ENCODE peak calls at places on chromosomes 2 and 18, in five cellular contexts. V is lower lobe of right lung, M is HepG2, I is breast epithelium, Y is upper lobe of right lung. U is an unnamed sample. For H3K4me1, the result is how much of the 10 kb centered on the place peaks cover.

GRCh38 chr18:13243363-13243762 is 24.8 kb downstream of the LDLRAD4 start:
- DNase-seq in I (peak), Y (peak), M (no peak), V (no peak), U (no peak)

GRCh38 chr2:45812039-45812500 is 160.6 kb downstream of the PRKCE start:
- DNase-seq in Y (no peak), M (no peak), I (no peak), V (no peak), U (no peak)

GRCh38 chr2:74525717-74526648 is at the start of gene DQX1:
- DNase-seq in V (no peak), M (peak), Y (no peak), I (no peak), U (peak)

GRCh38 chr2:224646242-224646846 is 61.2 kb upstream of the CUL3 start:
- DNase-seq in V (no peak), M (peak), Y (no peak), I (no peak), U (no peak)

GRCh38 chr2:221370076-221370941 is 201.8 kb downstream of the EPHA4 start:
- DNase-seq in V (no peak), I (no peak), Y (no peak), M (no peak), U (no peak)

GRCh38 chr2:178819147-178819875 is 12.1 kb upstream of the TTN start:
- DNase-seq in M (no peak), I (no peak), Y (no peak), V (no peak), U (no peak)

GRCh38 chr2:142572749-142573148 is 304.7 kb upstream of the KYNU start:
- DNase-seq in M (no peak), Y (no peak), I (no peak), V (no peak), U (no peak)

GRCh38 chr2:183034806-183035205 is 3.5 kb downstream of the NCKAP1 start:
- DNase-seq in V (no peak), M (no peak), I (no peak), Y (no peak), U (no peak)

GRCh38 chr2:145595296-145595695 is 1075.4 kb upstream of the ZEB2 start:
- DNase-seq in M (no peak), I (no peak), Y (no peak), V (no peak), U (no peak)

GRCh38 chr2:105937498-105937897 is 192.8 kb downstream of the NCK2 start:
- DNase-seq in Y (no peak), I (no peak), V (no peak), M (peak), U (no peak)

GRCh38 chr18:54981076-54981475 is 21.8 kb upstream of the CCDC68 start:
- DNase-seq in Y (no peak), I (no peak), M (no peak), V (no peak), U (no peak)

GRCh38 chr18:11946756-11947155 is 34.6 kb upstream of the IMPA2 start:
- DNase-seq in Y (no peak), V (no peak), I (no peak), M (no peak), U (no peak)

GRCh38 chr2:174614261-174614660 is 16.7 kb upstream of the WIPF1 start:
- DNase-seq in I (no peak), V (no peak), M (no peak), Y (no peak), U (no peak)

GRCh38 chr2:75570024-75570947 is 9.5 kb upstream of the EVA1A start:
- DNase-seq in I (no peak), M (no peak), Y (no peak), V (no peak), U (no peak)

GRCh38 chr2:239200646-239201530 is 199.9 kb downstream of the HDAC4 start:
- DNase-seq in I (peak), V (no peak), M (no peak), Y (peak), U (no peak)

GRCh38 chr2:170715062-170715931 is at the start of gene SP5:
- DNase-seq in I (peak), Y (peak), M (peak), V (peak), U (peak)

GRCh38 chr2:217683096-217683870 is 319.5 kb downstream of the TNS1 start:
- DNase-seq in Y (no peak), I (no peak), M (no peak), V (no peak), U (no peak)

GRCh38 chr2:217685255-217685605 is 317.6 kb downstream of the TNS1 start:
- DNase-seq in M (peak), I (peak), Y (peak), V (peak), U (no peak)

GRCh38 chr2:217688494-217688893 is 314.3 kb downstream of the TNS1 start:
- DNase-seq in V (no peak), I (no peak), M (no peak), Y (no peak), U (no peak)

GRCh38 chr2:217687771-217688170 is 315.0 kb downstream of the TNS1 start:
- DNase-seq in I (no peak), V (no peak), M (no peak), Y (no peak), U (no peak)

DNA sequence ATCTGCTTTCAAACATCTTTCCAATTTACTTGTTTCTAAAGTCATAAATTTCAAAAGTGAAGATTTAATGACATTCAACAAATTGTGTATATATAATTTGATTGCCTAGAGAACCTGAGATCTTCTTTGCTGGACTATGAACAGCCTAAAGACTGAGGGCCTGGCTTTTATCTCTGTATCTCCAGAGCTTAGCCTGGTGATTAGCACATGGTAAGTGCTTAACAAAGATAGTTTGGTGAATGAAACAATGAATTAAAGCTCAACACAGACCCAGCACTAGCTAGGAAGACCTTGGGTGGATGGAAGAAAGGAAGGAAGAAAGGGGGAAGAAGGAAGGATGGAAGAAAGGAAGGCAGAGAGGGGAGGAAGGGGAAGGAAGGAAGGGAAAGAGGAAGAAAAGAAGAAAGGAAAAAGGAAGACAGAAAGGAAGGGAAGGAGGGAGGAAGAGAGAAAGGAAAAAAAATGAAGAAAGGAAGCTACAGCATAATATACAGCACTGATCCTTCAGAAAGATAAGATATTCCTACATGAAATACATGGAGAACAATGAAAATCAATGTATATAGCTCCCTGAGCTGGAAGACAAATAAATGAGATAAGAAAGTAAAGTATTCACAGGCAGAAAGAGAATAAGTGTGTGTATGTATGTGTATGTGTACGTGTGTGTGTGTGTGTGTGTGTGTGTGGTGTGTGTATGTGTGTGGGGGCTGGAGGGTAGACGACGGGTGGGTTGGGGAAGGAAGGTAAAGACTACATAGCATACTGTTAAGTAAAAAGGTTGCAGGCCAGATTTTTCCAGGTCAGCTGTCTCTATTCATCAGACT is 318.2 kb downstream of the TNS1 start:
- DNase-seq in Y (no peak), M (no peak), V (no peak), I (no peak), U (no peak)
- H3K27ac ChIP-seq in Y (no peak), M (no peak), V (no peak), I (peak), U (no peak)

DNA sequence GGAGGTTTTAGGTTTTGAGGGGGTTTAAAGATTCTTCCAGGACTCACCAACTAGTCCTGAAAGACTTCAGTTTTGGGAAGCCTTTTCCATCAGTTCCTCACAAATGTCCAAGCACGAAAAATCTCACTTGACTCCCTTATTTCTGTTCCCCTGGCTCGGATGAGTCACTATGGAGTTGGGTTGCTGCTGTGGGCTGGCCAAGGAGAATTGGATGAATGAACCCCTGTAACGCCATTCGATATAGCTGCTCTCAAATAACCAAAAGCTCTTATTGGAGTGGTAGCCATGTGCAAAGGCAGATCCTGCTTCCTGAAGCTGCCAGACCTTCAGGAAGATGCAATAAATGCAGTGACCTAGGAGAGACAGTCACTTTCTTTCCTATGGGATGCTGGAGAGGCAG is 417.0 kb downstream of the ZNF521 start:
- DNase-seq in Y (no peak), V (no peak), I (no peak), M (no peak), U (no peak)
- H3K4me1 ChIP-seq in Y (under half), V (under half), I (under half), M (under half), U (under half)

DNA sequence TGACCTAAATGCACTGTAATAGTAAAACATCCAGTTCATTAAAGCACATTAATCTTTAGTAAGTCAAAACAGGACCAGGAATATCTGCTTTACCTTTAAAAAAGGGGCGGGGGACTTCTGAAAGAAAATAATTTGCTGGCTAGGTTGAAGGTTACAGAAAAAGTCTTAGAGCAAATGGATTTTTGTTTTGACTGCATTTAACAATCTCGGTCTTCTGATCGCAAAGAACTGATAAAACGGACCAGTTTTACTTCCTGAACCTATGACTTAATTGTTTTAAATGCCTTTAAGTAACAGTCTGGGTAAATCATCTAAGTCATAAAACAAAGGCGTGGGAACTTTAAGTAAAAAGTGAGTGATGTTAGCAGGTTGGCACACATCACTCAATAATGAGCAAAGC is 783 bp downstream of the BUB1 start:
- DNase-seq in I (no peak), Y (no peak), V (no peak), M (no peak), U (peak)
- H3K4me3 ChIP-seq in I (no peak), Y (no peak), V (no peak), M (peak), U (no peak)

GRCh38 chr2:68819556-68819955 is 51.6 kb downstream of the BMP10 start:
- DNase-seq in I (no peak), M (no peak), V (no peak), Y (no peak), U (no peak)
- H3K27ac ChIP-seq in I (no peak), M (no peak), V (no peak), Y (no peak), U (no peak)

GRCh38 chr2:88187038-88187676 is 17.0 kb downstream of the THNSL2 start:
- DNase-seq in M (peak), I (no peak), V (no peak), Y (no peak), U (peak)
- H3K4me1 ChIP-seq in M (under half), I (under half), V (under half), Y (under half), U (under half)

GRCh38 chr2:127362486-127362885 is 25.3 kb downstream of the MAP3K2 start:
- DNase-seq in I (no peak), V (no peak), Y (no peak), M (no peak), U (no peak)
- H3K4me3 ChIP-seq in I (no peak), V (no peak), Y (no peak), M (no peak), U (no peak)

DNA sequence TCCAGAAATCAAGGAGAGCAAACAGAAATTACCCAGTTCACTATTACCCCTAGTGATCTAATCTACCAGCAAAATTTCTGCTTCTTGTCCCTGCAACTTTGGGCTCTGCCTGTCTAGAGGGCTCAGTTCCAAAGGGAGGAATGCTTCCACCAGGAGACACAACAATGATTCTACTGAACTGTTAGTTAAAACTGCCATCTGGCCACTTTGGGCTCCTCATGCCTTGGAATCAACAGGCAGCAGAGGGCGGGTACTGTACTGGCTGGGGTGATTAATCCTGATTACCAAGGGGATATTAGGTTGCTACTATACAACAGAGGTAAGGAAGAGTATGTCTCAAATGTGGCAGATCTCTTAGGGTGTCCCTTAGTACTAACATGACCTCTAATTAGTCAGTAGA is 21.5 kb downstream of the HADHA start:
- DNase-seq in Y (no peak), M (no peak), I (no peak), V (no peak), U (no peak)
- H3K27ac ChIP-seq in Y (no peak), M (no peak), I (no peak), V (no peak), U (no peak)

DNA sequence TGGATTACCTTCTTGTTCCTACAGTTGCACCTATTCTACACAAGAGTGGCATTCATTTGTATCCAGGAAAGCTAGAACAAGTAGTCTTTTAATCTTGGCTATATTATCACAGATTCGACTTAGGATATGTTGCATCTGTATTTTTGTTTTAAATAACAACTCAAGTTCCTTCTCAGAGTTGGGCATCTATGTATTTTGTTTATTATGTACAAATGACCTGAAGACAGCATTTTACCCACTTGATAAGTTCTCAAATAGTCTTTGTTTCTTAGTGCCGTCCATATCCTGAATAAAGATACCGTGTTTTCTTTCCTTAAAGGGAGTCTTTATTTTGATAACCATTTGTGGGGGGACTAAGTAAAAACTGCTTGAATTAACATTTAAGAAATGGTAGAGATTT is 2.9 kb downstream of the ITPRID2 start:
- DNase-seq in I (no peak), Y (no peak), M (no peak), V (no peak), U (no peak)
- H3K4me1 ChIP-seq in I (under half), Y (under half), M (half or more), V (half or more), U (under half)

U was measured in small intestine.